ENCODE peak calls at places on chromosome 4, in nine cellular contexts. L is Calu3, J is upper lobe of left lung, A is fibroblast of pulmonary artery, E is RWPE1, Z is pancreas, Y is GM06990, R is cardiac muscle cell, C is PC-3. S is an unnamed sample.
A peak's percentile ranks its signal among the peaks of the same experiment; 100 is the strongest.

GRCh38 chr4:48195853-48196252 is 61.8 kb upstream of the TXK start:
- DNase-seq in L (no peak), J (no peak), A (no peak), E (no peak), Z (no peak), Y (no peak), R (no peak), C (no peak), S (no peak)

GRCh38 chr4:124423160-124423559 is 289.4 kb downstream of the ANKRD50 start:
- DNase-seq in L (no peak), J (no peak), A (peak; percentile 59), E (no peak), Z (no peak), Y (no peak), R (no peak), C (peak; percentile 12), S (no peak)

GRCh38 chr4:158446106-158446505 is 75.6 kb upstream of the RXFP1 start:
- DNase-seq in L (no peak), J (no peak), A (peak; percentile 81), E (no peak), Z (no peak), Y (no peak), R (no peak), C (peak; percentile 15), S (no peak)

GRCh38 chr4:113646456-113646809 is 115.1 kb downstream of the CAMK2D start:
- DNase-seq in L (no peak), J (no peak), A (peak; percentile 39), E (peak; percentile 28), Z (no peak), Y (no peak), R (peak; percentile 9), C (peak; percentile 74), S (no peak)

GRCh38 chr4:8558080-8558960 is 21.9 kb upstream of the GPR78 start:
- DNase-seq in L (peak; percentile 24), J (no peak), A (no peak), E (no peak), Z (no peak), Y (no peak), R (no peak), C (peak; percentile 68), S (no peak)

GRCh38 chr4:19651481-19651880 is 600.2 kb upstream of the SLIT2 start:
- DNase-seq in L (no peak), J (no peak), A (no peak), E (no peak), Z (no peak), Y (no peak), R (no peak), C (no peak), S (no peak)

GRCh38 chr4:5924466-5925125 is 31.7 kb upstream of the CRMP1 start:
- DNase-seq in L (no peak), J (no peak), A (no peak), E (no peak), Z (no peak), Y (no peak), R (no peak), C (no peak), S (no peak)

GRCh38 chr4:158535130-158535614 is 13.5 kb downstream of the RXFP1 start:
- DNase-seq in L (no peak), J (no peak), A (peak; percentile 69), E (peak; percentile 13), Z (no peak), Y (no peak), R (no peak), C (peak; percentile 57), S (no peak)

GRCh38 chr4:77852892-77853495 is 9.6 kb upstream of the MRPL1 start:
- DNase-seq in L (no peak), J (peak; percentile 38), A (no peak), E (no peak), Z (no peak), Y (peak; percentile 14), R (no peak), C (no peak), S (no peak)

GRCh38 chr4:112316333-112316732 is 19.2 kb downstream of the ALPK1 start:
- DNase-seq in L (no peak), J (no peak), A (no peak), E (no peak), Z (no peak), Y (no peak), R (no peak), C (no peak), S (no peak)

GRCh38 chr4:54877006-54877405 is 219.2 kb downstream of the KIT start:
- DNase-seq in L (no peak), J (no peak), A (no peak), E (no peak), Z (no peak), Y (no peak), R (no peak), C (peak; percentile 67), S (no peak)

GRCh38 chr4:53591372-53591892 is at the start of gene LNX1:
- DNase-seq in L (peak; percentile 88), J (peak; percentile 92), A (no peak), E (peak; percentile 66), Z (peak; percentile 96), Y (no peak), R (peak; percentile 10), C (peak; percentile 93), S (no peak)

GRCh38 chr4:180455226-180455625 is 1788.0 kb upstream of the TENM3 start:
- DNase-seq in L (no peak), J (no peak), A (no peak), E (no peak), Z (no peak), Y (no peak), R (no peak), C (peak; percentile 18), S (no peak)

GRCh38 chr4:53196872-53197759 is 168.7 kb downstream of the SCFD2 start:
- DNase-seq in L (peak; percentile 9), J (no peak), A (peak; percentile 95), E (peak; percentile 40), Z (no peak), Y (no peak), R (peak; percentile 79), C (peak; percentile 89), S (no peak)

GRCh38 chr4:94595880-94596483 is 144.2 kb downstream of the PDLIM5 start:
- DNase-seq in L (no peak), J (no peak), A (peak; percentile 82), E (peak; percentile 27), Z (no peak), Y (no peak), R (peak; percentile 36), C (peak; percentile 60), S (no peak)

GRCh38 chr4:151287409-151287808 is 10.4 kb downstream of the PRSS48 start:
- DNase-seq in L (no peak), J (no peak), A (no peak), E (no peak), Z (no peak), Y (no peak), R (no peak), C (peak; percentile 10), S (no peak)

GRCh38 chr4:183610613-183611012 is 48.4 kb downstream of the RWDD4 start:
- DNase-seq in L (no peak), J (peak; percentile 62), A (peak; percentile 14), E (no peak), Z (no peak), Y (no peak), R (no peak), C (no peak), S (no peak)

GRCh38 chr4:140472156-140472555 is 25.9 kb downstream of the MGAT4D start:
- DNase-seq in L (no peak), J (no peak), A (no peak), E (no peak), Z (no peak), Y (no peak), R (no peak), C (no peak), S (no peak)

GRCh38 chr4:71607780-71608673 is 175.9 kb downstream of the GC start:
- DNase-seq in L (no peak), J (no peak), A (peak; percentile 43), E (peak; percentile 64), Z (no peak), Y (no peak), R (no peak), C (peak; percentile 99), S (no peak)

GRCh38 chr4:8283161-8283560 is 13.6 kb downstream of the HTRA3 start:
- DNase-seq in L (no peak), J (no peak), A (no peak), E (no peak), Z (no peak), Y (no peak), R (no peak), C (no peak), S (no peak)

GRCh38 chr4:54661686-54662085 is 3.9 kb downstream of the KIT start:
- DNase-seq in L (no peak), J (no peak), A (peak; percentile 55), E (peak; percentile 77), Z (no peak), Y (no peak), R (no peak), C (peak; percentile 79), S (no peak)

GRCh38 chr4:5638316-5638715 is 70.0 kb downstream of the EVC2 start:
- DNase-seq in L (no peak), J (no peak), A (peak; percentile 43), E (peak; percentile 62), Z (no peak), Y (no peak), R (no peak), C (peak; percentile 85), S (no peak)

GRCh38 chr4:244471-244870 is 60.8 kb downstream of the ZNF732 start:
- DNase-seq in L (peak; percentile 13), J (peak; percentile 51), A (peak; percentile 32), E (no peak), Z (peak; percentile 46), Y (no peak), R (peak; percentile 32), C (peak; percentile 58), S (peak; percentile 32)
- TF ChIP-seq CTCF in L (peak; percentile 46), J (peak; percentile 60), A (peak; percentile 27), E (peak; percentile 20), Z (peak; percentile 49), Y (peak; percentile 59), R (peak; percentile 19), C (peak; percentile 56), S (peak; percentile 55)

DNA sequence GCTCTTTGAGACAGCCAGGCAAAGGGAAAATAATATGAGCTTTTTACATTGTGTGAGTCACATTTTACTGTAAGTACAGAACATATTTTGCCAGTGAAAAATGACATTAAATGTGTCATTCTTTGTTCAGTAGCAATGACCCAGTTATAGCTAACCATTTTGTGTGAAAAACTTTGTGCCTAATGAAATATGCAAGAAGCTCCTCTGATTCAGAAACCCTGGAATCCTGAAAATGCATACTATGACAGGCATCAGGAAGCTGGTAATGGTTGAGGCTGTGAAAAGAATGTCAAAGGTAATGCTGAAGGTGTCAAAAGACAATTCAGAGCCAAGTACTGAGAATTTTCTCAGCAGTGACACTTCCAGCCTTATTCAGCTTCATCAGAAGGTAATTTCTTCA is 549.5 kb upstream of the SMIM31 start:
- DNase-seq in L (peak; percentile 10), J (no peak), A (peak; percentile 46), E (peak; percentile 62), Z (no peak), Y (no peak), R (peak; percentile 11), C (peak; percentile 92), S (no peak)
- TF ChIP-seq CTCF in L (no peak), J (no peak), A (no peak), E (no peak), Z (no peak), Y (no peak), R (no peak), C (no peak), S (no peak)

GRCh38 chr4:110415451-110415850 is 60.5 kb upstream of the ENPEP start:
- DNase-seq in L (no peak), J (no peak), A (no peak), E (no peak), Z (no peak), Y (no peak), R (no peak), C (no peak), S (no peak)
- TF ChIP-seq CTCF in L (no peak), J (no peak), A (no peak), E (no peak), Z (no peak), Y (no peak), R (no peak), C (no peak), S (no peak)

GRCh38 chr4:147754037-147754445 is 22.2 kb downstream of the ARHGAP10 start:
- DNase-seq in L (no peak), J (no peak), A (peak; percentile 68), E (peak; percentile 39), Z (no peak), Y (no peak), R (no peak), C (peak; percentile 79), S (no peak)
- TF ChIP-seq CTCF in L (no peak), J (no peak), A (no peak), E (no peak), Z (no peak), Y (no peak), R (no peak), C (no peak), S (no peak)

S was measured in neural crest cell.